ENCODE peak calls at places on chromosomes 2 and 18, in ten cellular contexts. R is IMR-90, I is GM12891, C is tibial nerve, D is erythroblast, E is adrenal gland, M is endothelial cell of umbilical vein, K is right lobe of liver, A is breast epithelium, Q is A549. T is an unnamed sample.

GRCh38 chr18:58727776-58728500 is 56.7 kb downstream of the MALT1 start:
- DNase-seq in Q (no peak), M (no peak), D (no peak), C (no peak), K (no peak), R (peak), I (no peak), A (no peak), E (no peak), T (no peak)

GRCh38 chr18:68757121-68757520 is 40.8 kb upstream of the CCDC102B start:
- DNase-seq in I (no peak), A (no peak), C (no peak), Q (no peak), R (peak), D (no peak), M (no peak), E (no peak), K (no peak), T (no peak)

GRCh38 chr2:27776097-27776496 is 4.6 kb downstream of the MRPL33 start:
- DNase-seq in M (no peak), K (peak), A (no peak), E (peak), R (peak), C (peak), Q (no peak), D (no peak), I (no peak), T (no peak)

GRCh38 chr2:239932881-239933735 is 92.0 kb downstream of the NDUFA10 start:
- DNase-seq in I (no peak), R (no peak), D (no peak), C (no peak), M (no peak), A (peak), K (peak), E (no peak), Q (no peak), T (no peak)

GRCh38 chr2:133927894-133928293 is 326.0 kb upstream of the MGAT5 start:
- DNase-seq in K (no peak), D (no peak), I (no peak), C (no peak), M (no peak), R (no peak), A (no peak), Q (no peak), E (no peak), T (no peak)

GRCh38 chr2:216661639-216662375 is 28.6 kb downstream of the IGFBP2 start:
- DNase-seq in I (no peak), E (no peak), K (no peak), M (no peak), D (no peak), A (no peak), C (no peak), Q (peak), R (no peak), T (no peak)

GRCh38 chr2:48278590-48278989 is 251.4 kb upstream of the STON1 start:
- DNase-seq in A (no peak), K (no peak), D (no peak), E (no peak), Q (no peak), C (peak), R (no peak), I (no peak), M (no peak), T (no peak)

GRCh38 chr2:112048887-112049286 is 6.2 kb upstream of the TMEM87B start:
- DNase-seq in R (peak), I (no peak), C (peak), K (no peak), D (peak), E (no peak), A (no peak), Q (peak), M (peak), T (peak)

GRCh38 chr2:2810504-2810903 is 479.4 kb upstream of the MYT1L start:
- DNase-seq in D (no peak), R (no peak), M (no peak), C (no peak), A (no peak), E (no peak), Q (no peak), K (no peak), I (no peak), T (no peak)

GRCh38 chr2:49002750-49003149 is 151.6 kb downstream of the FSHR start:
- DNase-seq in K (no peak), M (no peak), Q (no peak), E (no peak), D (no peak), R (peak), A (no peak), C (no peak), I (no peak), T (no peak)

GRCh38 chr2:3399829-3400228 is 20.3 kb downstream of the TRAPPC12 start:
- DNase-seq in M (no peak), K (no peak), E (peak), C (no peak), D (no peak), I (no peak), R (no peak), A (no peak), Q (no peak), T (no peak)

GRCh38 chr2:174343638-174344455 is 9.1 kb downstream of the SP9 start:
- DNase-seq in Q (no peak), M (no peak), K (no peak), E (no peak), I (no peak), C (no peak), A (no peak), R (no peak), D (peak), T (no peak)

GRCh38 chr2:54609241-54609640 is 114.2 kb upstream of the EML6 start:
- DNase-seq in R (no peak), C (no peak), Q (no peak), E (no peak), A (no peak), K (no peak), I (no peak), D (no peak), M (no peak), T (no peak)

GRCh38 chr2:70837980-70838379 is 2.4 kb upstream of the CD207 start:
- DNase-seq in A (no peak), R (no peak), Q (no peak), M (no peak), E (no peak), I (no peak), C (no peak), D (no peak), K (no peak), T (no peak)

GRCh38 chr18:37393945-37394609 is 171.5 kb downstream of the CELF4 start:
- DNase-seq in A (no peak), K (peak), M (peak), Q (peak), C (peak), I (no peak), D (no peak), R (peak), E (peak), T (peak)

GRCh38 chr2:237691200-237691907 is 64.0 kb downstream of the LRRFIP1 start:
- DNase-seq in D (peak), R (no peak), I (no peak), A (no peak), Q (peak), K (no peak), C (no peak), M (no peak), E (no peak), T (no peak)
- TF ChIP-seq POLR2A in D (no peak), R (no peak), I (no peak), A (no peak), Q (no peak), K (no peak), C (no peak), M (no peak), E (no peak), T (no peak)

DNA sequence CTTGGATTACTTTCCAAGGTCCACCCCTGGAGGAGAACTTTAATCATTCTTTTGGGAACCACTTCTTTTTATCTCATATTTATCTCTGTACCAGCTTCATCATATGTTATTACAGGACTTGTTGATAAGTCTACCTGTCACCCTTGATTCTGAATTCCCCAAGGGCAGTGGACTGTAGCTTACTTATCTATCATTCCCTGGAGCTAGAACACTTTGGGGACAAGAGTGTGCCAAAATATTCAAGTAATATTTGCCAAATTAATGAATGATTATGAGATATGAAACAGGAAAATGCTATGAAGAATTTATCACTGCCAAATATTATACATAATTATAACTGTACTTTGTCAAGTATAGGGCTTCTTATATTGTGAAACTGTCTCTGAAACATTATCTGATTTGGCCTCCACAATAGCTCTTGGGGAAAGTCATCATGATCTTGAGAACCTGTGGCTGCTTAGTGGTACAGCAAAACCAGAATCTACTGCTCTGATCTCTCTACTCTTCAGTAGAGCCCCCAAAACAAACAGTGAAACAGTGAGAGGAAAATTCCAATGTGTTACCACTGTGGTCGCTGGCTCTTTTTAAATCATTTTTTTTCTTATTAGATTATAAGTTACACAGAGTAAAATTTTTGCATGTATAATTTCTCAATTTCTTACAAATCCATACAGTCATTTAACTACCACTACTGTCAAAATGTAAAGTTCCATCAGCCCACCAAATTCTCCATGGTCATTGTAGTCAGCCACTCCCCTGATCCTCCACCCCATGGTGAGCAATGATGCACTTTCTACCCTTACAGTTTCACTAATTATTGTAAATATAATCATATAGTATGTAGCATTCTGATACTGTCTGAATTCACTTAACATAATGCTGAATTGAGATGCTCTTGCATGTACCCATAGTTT is 197.5 kb downstream of the PIEZO2 start:
- DNase-seq in K (no peak), E (no peak), M (no peak), C (no peak), R (no peak), A (no peak), D (no peak), I (no peak), Q (no peak), T (no peak)
- TF ChIP-seq POLR2A in K (no peak), E (no peak), M (no peak), C (no peak), R (no peak), A (no peak), D (no peak), I (peak), Q (no peak), T (no peak)

GRCh38 chr2:108447947-108448677 is 894 bp upstream of the GCC2 start:
- DNase-seq in M (no peak), R (no peak), K (no peak), I (no peak), D (no peak), E (no peak), Q (no peak), A (no peak), C (no peak), T (no peak)
- TF ChIP-seq POLR2A in M (no peak), R (no peak), K (no peak), I (no peak), D (no peak), E (no peak), Q (no peak), A (no peak), C (no peak), T (no peak)

DNA sequence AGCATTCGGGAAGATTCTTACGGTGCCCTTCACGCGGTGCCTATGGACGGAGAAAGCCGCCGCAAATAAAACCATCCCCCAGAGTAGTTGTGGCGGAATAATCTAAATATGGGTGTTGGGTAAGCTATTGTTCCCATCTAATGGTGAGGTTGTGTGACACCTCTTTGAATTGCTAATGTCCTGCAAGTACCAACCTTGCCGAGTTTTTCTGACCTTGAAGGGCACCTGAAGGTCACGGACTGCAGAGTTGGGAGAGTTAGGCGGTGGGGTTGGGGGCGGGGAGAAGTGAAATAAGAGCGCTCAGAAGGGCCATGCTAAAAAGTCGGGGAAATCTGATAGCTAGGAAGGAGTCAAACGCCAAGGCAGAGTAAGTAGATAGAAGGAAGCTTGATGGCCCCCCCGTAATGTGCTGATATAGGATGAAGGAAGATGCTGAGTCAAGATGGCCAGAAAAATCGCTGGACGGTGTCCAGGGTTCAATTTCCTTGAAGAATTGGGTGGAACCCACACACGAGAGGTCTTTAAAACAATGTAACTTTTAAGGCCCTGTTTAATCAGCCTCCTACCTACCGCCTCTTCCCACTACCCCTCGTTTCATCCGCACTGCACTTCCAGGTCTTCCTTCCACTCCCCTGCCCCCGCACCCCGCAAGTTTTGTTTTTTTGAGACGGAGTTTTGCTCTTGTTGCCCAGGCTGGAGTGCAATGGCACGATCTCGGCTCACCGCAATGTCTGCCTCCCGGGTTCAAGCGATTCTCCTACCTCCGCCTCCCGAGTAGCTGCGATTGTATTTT is 602 bp downstream of the KATNAL2 start:
- DNase-seq in D (peak), I (peak), C (peak), A (no peak), R (peak), M (no peak), Q (peak), K (peak), E (peak), T (no peak)
- TF ChIP-seq POLR2A in D (peak), I (no peak), C (no peak), A (no peak), R (no peak), M (no peak), Q (no peak), K (no peak), E (no peak), T (no peak)

T was measured in H54.